ENCODE peak calls at places on chromosome 16, in five cellular contexts. One of them, this sample, is unnamed.

GRCh38 chr16:11333696-11334095 is 11.6 kb upstream of the RMI2 start:
- DNase-seq in CD8-positive, alpha-beta memory T cell: no peak
- DNase-seq in NAMALWA: no peak
- DNase-seq in left ventricle myocardium superior: no peak
- DNase-seq in GM19239: no peak
- DNase-seq in this sample: no peak

GRCh38 chr16:83300326-83300725 is 507.5 kb upstream of the HSBP1 start:
- DNase-seq in CD8-positive, alpha-beta memory T cell: no peak
- DNase-seq in left ventricle myocardium superior: no peak
- DNase-seq in GM19239: no peak
- DNase-seq in NAMALWA: no peak
- DNase-seq in this sample: no peak

GRCh38 chr16:88759245-88759975 is 25.6 kb downstream of the PIEZO1 start:
- DNase-seq in GM19239: no peak
- DNase-seq in CD8-positive, alpha-beta memory T cell: peak
- DNase-seq in left ventricle myocardium superior: no peak
- DNase-seq in NAMALWA: no peak
- DNase-seq in this sample: peak

GRCh38 chr16:22360963-22361659 is 13.3 kb downstream of the CDR2 start:
- DNase-seq in left ventricle myocardium superior: no peak
- DNase-seq in CD8-positive, alpha-beta memory T cell: no peak
- DNase-seq in GM19239: no peak
- DNase-seq in NAMALWA: no peak
- DNase-seq in this sample: no peak

GRCh38 chr16:69106491-69107291 is 1.2 kb downstream of the HAS3 start:
- DNase-seq in NAMALWA: no peak
- DNase-seq in CD8-positive, alpha-beta memory T cell: no peak
- DNase-seq in left ventricle myocardium superior: no peak
- DNase-seq in GM19239: peak
- DNase-seq in this sample: no peak

GRCh38 chr16:58727028-58727781 is 6.9 kb downstream of the GOT2 start:
- DNase-seq in CD8-positive, alpha-beta memory T cell: no peak
- DNase-seq in GM19239: no peak
- DNase-seq in left ventricle myocardium superior: no peak
- DNase-seq in NAMALWA: no peak
- DNase-seq in this sample: no peak

GRCh38 chr16:3580686-3581085 is 3.5 kb upstream of the NLRC3 start:
- DNase-seq in GM19239: no peak
- DNase-seq in CD8-positive, alpha-beta memory T cell: no peak
- DNase-seq in left ventricle myocardium superior: no peak
- DNase-seq in NAMALWA: peak
- DNase-seq in this sample: no peak

GRCh38 chr16:29775742-29776408 is 2.2 kb upstream of the ZG16 start:
- DNase-seq in CD8-positive, alpha-beta memory T cell: no peak
- DNase-seq in GM19239: no peak
- DNase-seq in left ventricle myocardium superior: no peak
- DNase-seq in NAMALWA: no peak
- DNase-seq in this sample: no peak

GRCh38 chr16:19005561-19006445 is 22.1 kb downstream of the TMC7 start:
- DNase-seq in left ventricle myocardium superior: peak
- DNase-seq in CD8-positive, alpha-beta memory T cell: no peak
- DNase-seq in NAMALWA: no peak
- DNase-seq in GM19239: no peak
- DNase-seq in this sample: peak

GRCh38 chr16:70789231-70789926 is 11.6 kb downstream of the VAC14 start:
- DNase-seq in NAMALWA: no peak
- DNase-seq in GM19239: no peak
- DNase-seq in CD8-positive, alpha-beta memory T cell: no peak
- DNase-seq in left ventricle myocardium superior: peak
- DNase-seq in this sample: no peak

GRCh38 chr16:65068151-65068740 is 53.6 kb downstream of the CDH11 start:
- DNase-seq in GM19239: no peak
- DNase-seq in CD8-positive, alpha-beta memory T cell: no peak
- DNase-seq in NAMALWA: no peak
- DNase-seq in left ventricle myocardium superior: no peak
- DNase-seq in this sample: no peak

GRCh38 chr16:88535181-88535856 is 34.9 kb upstream of the ZC3H18 start:
- DNase-seq in CD8-positive, alpha-beta memory T cell: no peak
- DNase-seq in NAMALWA: no peak
- DNase-seq in GM19239: no peak
- DNase-seq in left ventricle myocardium superior: peak
- DNase-seq in this sample: no peak

GRCh38 chr16:89581861-89582563 is 6.5 kb downstream of the CPNE7 start:
- DNase-seq in NAMALWA: no peak
- DNase-seq in left ventricle myocardium superior: no peak
- DNase-seq in CD8-positive, alpha-beta memory T cell: no peak
- DNase-seq in GM19239: no peak
- DNase-seq in this sample: no peak

GRCh38 chr16:12611006-12611477 is 192.6 kb downstream of the CPPED1 start:
- DNase-seq in CD8-positive, alpha-beta memory T cell: no peak
- DNase-seq in GM19239: no peak
- DNase-seq in left ventricle myocardium superior: no peak
- DNase-seq in NAMALWA: no peak
- DNase-seq in this sample: no peak

GRCh38 chr16:19417640-19418039 is at the start of gene TMC5:
- DNase-seq in left ventricle myocardium superior: no peak
- DNase-seq in CD8-positive, alpha-beta memory T cell: no peak
- DNase-seq in GM19239: no peak
- DNase-seq in NAMALWA: no peak
- DNase-seq in this sample: no peak

GRCh38 chr16:89999831-90000574 is 19.3 kb downstream of the DBNDD1 start:
- DNase-seq in GM19239: no peak
- DNase-seq in left ventricle myocardium superior: no peak
- DNase-seq in CD8-positive, alpha-beta memory T cell: no peak
- DNase-seq in NAMALWA: no peak
- DNase-seq in this sample: no peak

This sample was measured in left cardiac atrium.